ENCODE peak calls at places on chromosomes 3 and 15, in nine cellular contexts. W, V, Z, N, G, P, J, K and B are unnamed samples.

GRCh38 chr15:89278307-89278706 is 34.5 kb downstream of the FANCI start:
- DNase-seq in W (no peak), V (no peak), Z (no peak), N (peak; percentile 3), G (no peak), P (no peak), J (no peak), K (no peak), B (no peak)

GRCh38 chr3:170689218-170689874 is 103.5 kb upstream of the SLC7A14 start:
- DNase-seq in W (no peak), V (peak; percentile 72), Z (peak; percentile 91), N (peak; percentile 99), G (peak; percentile 94), P (no peak), J (peak; percentile 47), K (no peak), B (no peak)

GRCh38 chr15:70098461-70099166 is 897 bp upstream of the TLE3 start:
- DNase-seq in W (peak; percentile 37), V (no peak), Z (no peak), N (peak; percentile 17), G (peak; percentile 36), P (no peak), J (no peak), K (no peak), B (peak; percentile 47)

GRCh38 chr3:192772495-192772894 is 45.2 kb upstream of the FGF12 start:
- DNase-seq in W (no peak), V (peak; percentile 20), Z (peak; percentile 22), N (peak; percentile 49), G (peak; percentile 34), P (no peak), J (no peak), K (peak; percentile 13), B (no peak)

GRCh38 chr3:9402410-9403228 is 5.2 kb downstream of the SETD5 start:
- DNase-seq in W (no peak), V (no peak), Z (no peak), N (no peak), G (peak; percentile 46), P (no peak), J (no peak), K (peak; percentile 56), B (no peak)

GRCh38 chr3:34011171-34012101 is 213.0 kb downstream of the PDCD6IP start:
- DNase-seq in W (no peak), V (no peak), Z (peak; percentile 36), N (peak; percentile 19), G (peak; percentile 57), P (no peak), J (no peak), K (no peak), B (no peak)

GRCh38 chr3:126732281-126733060 is 28.4 kb downstream of the CHCHD6 start:
- DNase-seq in W (no peak), V (no peak), Z (no peak), N (no peak), G (no peak), P (no peak), J (no peak), K (no peak), B (no peak)

GRCh38 chr15:64651573-64652260 is 123.7 kb downstream of the RBPMS2 start:
- DNase-seq in W (peak; percentile 45), V (no peak), Z (no peak), N (no peak), G (no peak), P (no peak), J (no peak), K (peak; percentile 49), B (peak; percentile 57)

GRCh38 chr3:128551872-128552271 is 58.9 kb upstream of the GATA2 start:
- DNase-seq in W (no peak), V (no peak), Z (no peak), N (no peak), G (no peak), P (no peak), J (no peak), K (no peak), B (no peak)

GRCh38 chr15:71106802-71107500 is 8.3 kb upstream of the THSD4 start:
- DNase-seq in W (no peak), V (no peak), Z (no peak), N (no peak), G (no peak), P (no peak), J (no peak), K (no peak), B (no peak)

GRCh38 chr15:100253640-100254039 is 88.1 kb downstream of the ADAMTS17 start:
- DNase-seq in W (no peak), V (no peak), Z (no peak), N (no peak), G (no peak), P (no peak), J (no peak), K (no peak), B (no peak)

GRCh38 chr15:69729167-69729748 is 276.6 kb downstream of the RPLP1 start:
- DNase-seq in W (peak; percentile 80), V (no peak), Z (no peak), N (peak; percentile 24), G (no peak), P (no peak), J (peak; percentile 45), K (no peak), B (peak; percentile 82)

GRCh38 chr15:34650177-34650576 is 66.7 kb upstream of the GOLGA8B start:
- DNase-seq in W (no peak), V (no peak), Z (peak; percentile 88), N (peak; percentile 71), G (peak; percentile 91), P (no peak), J (no peak), K (no peak), B (peak; percentile 11)

GRCh38 chr15:63362196-63362595 is 19.4 kb downstream of the CA12 start:
- DNase-seq in W (no peak), V (no peak), Z (peak; percentile 45), N (no peak), G (peak; percentile 57), P (no peak), J (no peak), K (no peak), B (no peak)

GRCh38 chr3:151230644-151231043 is 27.6 kb upstream of the GPR171 start:
- DNase-seq in W (no peak), V (no peak), Z (no peak), N (no peak), G (no peak), P (no peak), J (no peak), K (no peak), B (no peak)

GRCh38 chr3:108076564-108076963 is 14.3 kb downstream of the CD47 start:
- DNase-seq in W (no peak), V (no peak), Z (no peak), N (no peak), G (no peak), P (no peak), J (no peak), K (no peak), B (no peak)

GRCh38 chr15:98400120-98400519 is 248.2 kb upstream of the IGF1R start:
- DNase-seq in W (no peak), V (no peak), Z (no peak), N (no peak), G (no peak), P (no peak), J (no peak), K (no peak), B (no peak)

GRCh38 chr3:105521803-105522202 is 155.1 kb downstream of the ALCAM start:
- DNase-seq in W (no peak), V (no peak), Z (no peak), N (no peak), G (no peak), P (no peak), J (no peak), K (no peak), B (no peak)

GRCh38 chr3:51379746-51380330 is 5.3 kb upstream of the MANF start:
- DNase-seq in W (no peak), V (no peak), Z (no peak), N (no peak), G (no peak), P (no peak), J (no peak), K (no peak), B (no peak)

GRCh38 chr3:45958333-45958791 is 15.1 kb downstream of the CXCR6 start:
- DNase-seq in W (no peak), V (no peak), Z (peak; percentile 33), N (peak; percentile 73), G (peak; percentile 59), P (no peak), J (no peak), K (no peak), B (no peak)

GRCh38 chr15:90159213-90159612 is 41.9 kb upstream of the SEMA4B start:
- DNase-seq in W (no peak), V (no peak), Z (no peak), N (no peak), G (no peak), P (no peak), J (no peak), K (no peak), B (no peak)

GRCh38 chr3:140152851-140153640 is 218.1 kb downstream of the CLSTN2 start:
- DNase-seq in W (no peak), V (no peak), Z (no peak), N (no peak), G (no peak), P (no peak), J (no peak), K (no peak), B (no peak)

GRCh38 chr3:194327414-194328079 is 23.6 kb downstream of the CPN2 start:
- DNase-seq in W (no peak), V (no peak), Z (peak; percentile 50), N (no peak), G (peak; percentile 57), P (no peak), J (no peak), K (no peak), B (no peak)

GRCh38 chr3:54691230-54691900 is 236.5 kb downstream of the LRTM1 start:
- DNase-seq in W (no peak), V (no peak), Z (peak; percentile 65), N (peak; percentile 5), G (peak; percentile 70), P (no peak), J (no peak), K (no peak), B (no peak)

GRCh38 chr3:64088408-64089136 is 65.3 kb upstream of the PSMD6 start:
- DNase-seq in W (no peak), V (no peak), Z (no peak), N (no peak), G (no peak), P (no peak), J (no peak), K (no peak), B (no peak)

GRCh38 chr3:114179575-114179974 is 723 bp upstream of the DRD3 start:
- DNase-seq in W (no peak), V (peak; percentile 4), Z (peak; percentile 27), N (peak; percentile 24), G (peak; percentile 46), P (no peak), J (no peak), K (peak; percentile 16), B (no peak)

GRCh38 chr3:197792019-197792647 is 1.1 kb downstream of the LRCH3 start:
- DNase-seq in W (peak; percentile 29), V (no peak), Z (no peak), N (peak; percentile 33), G (peak; percentile 32), P (no peak), J (no peak), K (no peak), B (peak; percentile 68)

GRCh38 chr15:34944946-34945345 is 24.6 kb downstream of the AQR start:
- DNase-seq in W (no peak), V (peak; percentile 8), Z (no peak), N (peak; percentile 13), G (peak; percentile 11), P (no peak), J (no peak), K (no peak), B (no peak)

GRCh38 chr3:72123908-72124441 is 339.0 kb upstream of the PROK2 start:
- DNase-seq in W (no peak), V (peak; percentile 64), Z (peak; percentile 91), N (peak; percentile 79), G (peak; percentile 91), P (peak; percentile 84), J (peak; percentile 89), K (peak; percentile 84), B (peak; percentile 73)